ENCODE peak calls at places on chromosomes 11 and 22, in four cellular contexts. K is A172, L is AG09319, V is heart left ventricle. P is an unnamed sample.

GRCh38 chr11:85590848-85591483 is 36.2 kb downstream of the DLG2 start:
- DNase-seq in K (peak), V (no peak), L (peak), P (peak)

GRCh38 chr11:26599421-26599820 is 27.4 kb upstream of the MUC15 start:
- DNase-seq in L (no peak), V (no peak), K (no peak), P (no peak)

GRCh38 chr22:48748113-48748859 is 1079.4 kb downstream of the BRD1 start:
- DNase-seq in K (no peak), L (no peak), V (peak), P (no peak)

GRCh38 chr22:37777122-37777687 is 30.5 kb upstream of the GCAT start:
- DNase-seq in K (peak), V (peak), L (peak), P (peak)

GRCh38 chr11:117814766-117815261 is 9.7 kb downstream of the FXYD2 start:
- DNase-seq in V (no peak), K (no peak), L (no peak), P (no peak)

GRCh38 chr22:27749597-27750225 is 51.8 kb downstream of the MN1 start:
- DNase-seq in K (no peak), L (no peak), V (no peak), P (no peak)

GRCh38 chr11:44748606-44749005 is 21.8 kb downstream of the TSPAN18 start:
- DNase-seq in V (no peak), K (no peak), L (no peak), P (no peak)

GRCh38 chr22:48372395-48372794 is 1455.3 kb downstream of the BRD1 start:
- DNase-seq in L (no peak), K (no peak), V (no peak), P (no peak)

GRCh38 chr22:42016111-42016510 is 17.5 kb downstream of the WBP2NL start:
- DNase-seq in L (no peak), K (no peak), V (no peak), P (no peak)

GRCh38 chr22:27686534-27686933 is 115.0 kb downstream of the MN1 start:
- DNase-seq in K (peak), L (peak), V (peak), P (no peak)

GRCh38 chr11:125579811-125580210 is 10.5 kb downstream of the EI24 start:
- DNase-seq in V (no peak), K (no peak), L (no peak), P (no peak)

GRCh38 chr11:86115542-86116385 is 46.9 kb upstream of the PICALM start:
- DNase-seq in L (no peak), V (no peak), K (peak), P (no peak)

GRCh38 chr11:47106839-47107520 is 69.7 kb downstream of the ARFGAP2 start:
- DNase-seq in L (no peak), K (no peak), V (no peak), P (no peak)

GRCh38 chr11:128511712-128512111 is 75.6 kb downstream of the ETS1 start:
- DNase-seq in K (no peak), L (no peak), V (no peak), P (no peak)

GRCh38 chr11:34183840-34184358 is 78.5 kb downstream of the NAT10 start:
- DNase-seq in V (no peak), K (no peak), L (no peak), P (no peak)